ENCODE peak calls at places on chromosomes 2 and 18, in eight cellular contexts. D is EL, M is hippocampal formation, T is lower lobe of right lung, K is RKO, X is AG04450, B is kidney tubule cell, Y is sigmoid colon. W is an unnamed sample.

GRCh38 chr2:36367497-36368353 is 12.1 kb downstream of the CRIM1 start:
- DNase-seq in D (peak), M (no peak), T (no peak), K (no peak), X (no peak), B (peak), Y (no peak), W (no peak)

GRCh38 chr2:113088173-113088992 is 20.6 kb downstream of the IL1F10 start:
- DNase-seq in D (no peak), M (no peak), T (no peak), K (no peak), X (no peak), B (no peak), Y (no peak), W (no peak)

GRCh38 chr2:12721571-12722444 is 5.1 kb downstream of the TRIB2 start:
- DNase-seq in D (peak), M (no peak), T (no peak), K (no peak), X (no peak), B (no peak), Y (no peak), W (no peak)

GRCh38 chr18:45777393-45777792 is 48.1 kb upstream of the SIGLEC15 start:
- DNase-seq in D (peak), M (no peak), T (no peak), K (no peak), X (peak), B (peak), Y (no peak), W (no peak)

GRCh38 chr2:188495990-188496431 is 204.3 kb downstream of the GULP1 start:
- DNase-seq in D (peak), M (no peak), T (no peak), K (no peak), X (no peak), B (no peak), Y (no peak), W (no peak)

GRCh38 chr2:189116984-189117383 is 62.6 kb downstream of the COL5A2 start:
- DNase-seq in D (no peak), M (no peak), T (no peak), K (no peak), X (no peak), B (no peak), Y (no peak), W (no peak)

GRCh38 chr18:69982417-69982816 is 34.7 kb upstream of the CD226 start:
- DNase-seq in D (no peak), M (no peak), T (no peak), K (no peak), X (no peak), B (no peak), Y (no peak), W (no peak)

GRCh38 chr18:32607816-32608215 is 137.1 kb upstream of the GAREM1 start:
- DNase-seq in D (no peak), M (no peak), T (no peak), K (no peak), X (no peak), B (no peak), Y (no peak), W (no peak)

GRCh38 chr2:12723741-12724463 is 7.2 kb downstream of the TRIB2 start:
- DNase-seq in D (no peak), M (no peak), T (no peak), K (no peak), X (no peak), B (peak), Y (no peak), W (no peak)

GRCh38 chr2:39631715-39632114 is 34.0 kb upstream of the TMEM178A start:
- DNase-seq in D (peak), M (no peak), T (no peak), K (peak), X (peak), B (peak), Y (no peak), W (no peak)

GRCh38 chr2:48548871-48549270 is 18.9 kb downstream of the STON1 start:
- DNase-seq in D (no peak), M (peak), T (no peak), K (no peak), X (peak), B (no peak), Y (no peak), W (no peak)

GRCh38 chr2:181051861-181052522 is 71.6 kb downstream of the UBE2E3 start:
- DNase-seq in D (no peak), M (no peak), T (no peak), K (no peak), X (no peak), B (no peak), Y (no peak), W (no peak)

GRCh38 chr2:219274392-219274921 is 4.7 kb upstream of the DNAJB2 start:
- DNase-seq in D (peak), M (no peak), T (no peak), K (peak), X (peak), B (peak), Y (no peak), W (peak)

GRCh38 chr2:181354626-181355025 is 102.6 kb upstream of the ITGA4 start:
- DNase-seq in D (peak), M (no peak), T (no peak), K (no peak), X (peak), B (peak), Y (no peak), W (no peak)

GRCh38 chr2:230866704-230867561 is 2.2 kb downstream of the ITM2C start:
- DNase-seq in D (peak), M (peak), T (no peak), K (peak), X (no peak), B (peak), Y (no peak), W (no peak)

GRCh38 chr2:48248251-48248933 is 281.6 kb upstream of the STON1 start:
- DNase-seq in D (peak), M (no peak), T (no peak), K (peak), X (peak), B (peak), Y (no peak), W (no peak)

GRCh38 chr2:138708682-138709241 is 71.4 kb downstream of the NXPH2 start:
- DNase-seq in D (no peak), M (no peak), T (no peak), K (no peak), X (no peak), B (peak), Y (no peak), W (no peak)

GRCh38 chr2:184215745-184216144 is 382.6 kb upstream of the ZNF804A start:
- DNase-seq in D (peak), M (no peak), T (no peak), K (no peak), X (no peak), B (no peak), Y (no peak), W (no peak)

GRCh38 chr18:8882632-8883408 is 177.5 kb downstream of the MTCL1 start:
- DNase-seq in D (no peak), M (no peak), T (no peak), K (peak), X (no peak), B (peak), Y (no peak), W (no peak)

GRCh38 chr2:150520887-150521664 is 33.6 kb upstream of the RND3 start:
- DNase-seq in D (peak), M (no peak), T (no peak), K (no peak), X (no peak), B (peak), Y (no peak), W (no peak)

GRCh38 chr18:23249348-23249747 is 114.1 kb downstream of the CABLES1 start:
- DNase-seq in D (no peak), M (no peak), T (no peak), K (no peak), X (no peak), B (no peak), Y (no peak), W (no peak)

GRCh38 chr2:170815311-170815710 is 1.4 kb upstream of the GAD1 start:
- DNase-seq in D (no peak), M (no peak), T (no peak), K (no peak), X (no peak), B (no peak), Y (no peak), W (no peak)

GRCh38 chr18:23828426-23828825 is 139.2 kb downstream of the LAMA3 start:
- DNase-seq in D (peak), M (no peak), T (no peak), K (peak), X (no peak), B (peak), Y (no peak), W (no peak)

GRCh38 chr2:222318026-222318711 is 19.4 kb upstream of the PAX3 start:
- DNase-seq in D (peak), M (peak), T (no peak), K (peak), X (peak), B (peak), Y (no peak), W (no peak)

GRCh38 chr2:159153463-159153862 is 133.0 kb downstream of the WDSUB1 start:
- DNase-seq in D (no peak), M (no peak), T (no peak), K (no peak), X (no peak), B (peak), Y (no peak), W (no peak)

W was measured in chondrocyte.